ENCODE peak calls at places on chromosomes 12 and 14, in seven cellular contexts. One of them, this sample, is unnamed.

GRCh38 chr12:89080797-89081470 is 271.4 kb downstream of the DUSP6 start:
- DNase-seq in mesendoderm: peak
- DNase-seq in trophoblast cell: no peak
- DNase-seq in H9: no peak
- DNase-seq in neuronal stem cell: no peak
- DNase-seq in H1: no peak
- DNase-seq in IMR-90: peak
- DNase-seq in this sample: peak

GRCh38 chr14:103141117-103141796 is 18.0 kb downstream of the TNFAIP2 start:
- DNase-seq in mesendoderm: peak
- DNase-seq in trophoblast cell: peak
- DNase-seq in H9: peak
- DNase-seq in neuronal stem cell: no peak
- DNase-seq in H1: peak
- DNase-seq in IMR-90: peak
- DNase-seq in this sample: no peak

GRCh38 chr14:87179936-87180335 is 813.0 kb downstream of the GALC start:
- DNase-seq in mesendoderm: no peak
- DNase-seq in trophoblast cell: no peak
- DNase-seq in H9: no peak
- DNase-seq in neuronal stem cell: no peak
- DNase-seq in H1: no peak
- DNase-seq in IMR-90: no peak
- DNase-seq in this sample: peak

GRCh38 chr14:103122578-103123127 is 608 bp upstream of the TNFAIP2 start:
- DNase-seq in mesendoderm: no peak
- DNase-seq in trophoblast cell: no peak
- DNase-seq in H9: peak
- DNase-seq in neuronal stem cell: no peak
- DNase-seq in H1: no peak
- DNase-seq in IMR-90: no peak
- DNase-seq in this sample: no peak

GRCh38 chr14:48826058-48826457 is 760.1 kb downstream of the RPS29 start:
- DNase-seq in mesendoderm: no peak
- DNase-seq in trophoblast cell: no peak
- DNase-seq in H9: no peak
- DNase-seq in neuronal stem cell: no peak
- DNase-seq in H1: no peak
- DNase-seq in IMR-90: peak
- DNase-seq in this sample: peak

GRCh38 chr12:16148938-16149337 is 128.5 kb downstream of the SLC15A5 start:
- DNase-seq in mesendoderm: no peak
- DNase-seq in trophoblast cell: no peak
- DNase-seq in H9: no peak
- DNase-seq in neuronal stem cell: no peak
- DNase-seq in H1: no peak
- DNase-seq in IMR-90: no peak
- DNase-seq in this sample: no peak

GRCh38 chr14:54856152-54856551 is 46.5 kb downstream of the GCH1 start:
- DNase-seq in mesendoderm: no peak
- DNase-seq in trophoblast cell: no peak
- DNase-seq in H9: no peak
- DNase-seq in neuronal stem cell: no peak
- DNase-seq in H1: no peak
- DNase-seq in IMR-90: no peak
- DNase-seq in this sample: no peak

GRCh38 chr12:62834971-62835547 is 99.9 kb downstream of the PPM1H start:
- DNase-seq in mesendoderm: no peak
- DNase-seq in trophoblast cell: no peak
- DNase-seq in H9: no peak
- DNase-seq in neuronal stem cell: peak
- DNase-seq in H1: no peak
- DNase-seq in IMR-90: peak
- DNase-seq in this sample: peak

GRCh38 chr14:85122690-85123089 is 407.3 kb upstream of the FLRT2 start:
- DNase-seq in mesendoderm: no peak
- DNase-seq in trophoblast cell: no peak
- DNase-seq in H9: no peak
- DNase-seq in neuronal stem cell: no peak
- DNase-seq in H1: no peak
- DNase-seq in IMR-90: peak
- DNase-seq in this sample: peak

GRCh38 chr12:26434299-26434915 is 239.0 kb downstream of the SSPN start:
- DNase-seq in mesendoderm: peak
- DNase-seq in trophoblast cell: peak
- DNase-seq in H9: peak
- DNase-seq in neuronal stem cell: peak
- DNase-seq in H1: peak
- DNase-seq in IMR-90: peak
- DNase-seq in this sample: peak

GRCh38 chr12:7303230-7303629 is 642 bp upstream of the ACSM4 start:
- DNase-seq in mesendoderm: no peak
- DNase-seq in trophoblast cell: peak
- DNase-seq in H9: no peak
- DNase-seq in neuronal stem cell: no peak
- DNase-seq in H1: no peak
- DNase-seq in IMR-90: no peak
- DNase-seq in this sample: no peak

GRCh38 chr14:94292872-94293577 is at the start of gene SERPINA10:
- DNase-seq in mesendoderm: no peak
- DNase-seq in trophoblast cell: no peak
- DNase-seq in H9: no peak
- DNase-seq in neuronal stem cell: no peak
- DNase-seq in H1: no peak
- DNase-seq in IMR-90: no peak
- DNase-seq in this sample: no peak

GRCh38 chr14:101028971-101029667 is 125.6 kb upstream of the RTL1 start:
- DNase-seq in mesendoderm: no peak
- DNase-seq in trophoblast cell: no peak
- DNase-seq in H9: no peak
- DNase-seq in neuronal stem cell: no peak
- DNase-seq in H1: no peak
- DNase-seq in IMR-90: no peak
- DNase-seq in this sample: no peak

GRCh38 chr12:127957001-127957660 is 309.8 kb upstream of the TMEM132C start:
- DNase-seq in mesendoderm: no peak
- DNase-seq in trophoblast cell: no peak
- DNase-seq in H9: no peak
- DNase-seq in neuronal stem cell: no peak
- DNase-seq in H1: no peak
- DNase-seq in IMR-90: no peak
- DNase-seq in this sample: no peak

GRCh38 chr14:105072381-105072861 is 7.2 kb upstream of the GPR132 start:
- DNase-seq in mesendoderm: no peak
- DNase-seq in trophoblast cell: no peak
- DNase-seq in H9: no peak
- DNase-seq in neuronal stem cell: no peak
- DNase-seq in H1: no peak
- DNase-seq in IMR-90: no peak
- DNase-seq in this sample: no peak

GRCh38 chr14:105070760-105071137 is 5.5 kb upstream of the GPR132 start:
- DNase-seq in mesendoderm: no peak
- DNase-seq in trophoblast cell: no peak
- DNase-seq in H9: no peak
- DNase-seq in neuronal stem cell: no peak
- DNase-seq in H1: no peak
- DNase-seq in IMR-90: no peak
- DNase-seq in this sample: no peak

GRCh38 chr14:105072892-105073719 is 7.9 kb upstream of the GPR132 start:
- DNase-seq in mesendoderm: no peak
- DNase-seq in trophoblast cell: no peak
- DNase-seq in H9: peak
- DNase-seq in neuronal stem cell: no peak
- DNase-seq in H1: no peak
- DNase-seq in IMR-90: no peak
- DNase-seq in this sample: no peak

GRCh38 chr14:105071326-105071725 is 6.1 kb upstream of the GPR132 start:
- DNase-seq in mesendoderm: no peak
- DNase-seq in trophoblast cell: no peak
- DNase-seq in H9: no peak
- DNase-seq in neuronal stem cell: no peak
- DNase-seq in H1: no peak
- DNase-seq in IMR-90: no peak
- DNase-seq in this sample: no peak

GRCh38 chr14:105071942-105072341 is 6.7 kb upstream of the GPR132 start:
- DNase-seq in mesendoderm: no peak
- DNase-seq in trophoblast cell: no peak
- DNase-seq in H9: no peak
- DNase-seq in neuronal stem cell: no peak
- DNase-seq in H1: no peak
- DNase-seq in IMR-90: no peak
- DNase-seq in this sample: no peak
- H3K4ac ChIP-seq in mesendoderm: no peak
- H3K4ac ChIP-seq in trophoblast cell: no peak
- H3K4ac ChIP-seq in H9: no peak
- H3K4ac ChIP-seq in neuronal stem cell: no peak
- H3K4ac ChIP-seq in H1: no peak
- H3K4ac ChIP-seq in IMR-90: no peak
- H3K4ac ChIP-seq in this sample: no peak

GRCh38 chr12:3977621-3978020 is 104.4 kb upstream of the PARP11 start:
- DNase-seq in mesendoderm: peak
- DNase-seq in trophoblast cell: peak
- DNase-seq in H9: peak
- DNase-seq in neuronal stem cell: no peak
- DNase-seq in H1: no peak
- DNase-seq in IMR-90: no peak
- DNase-seq in this sample: no peak

GRCh38 chr12:3975652-3976051 is 102.5 kb upstream of the PARP11 start:
- DNase-seq in mesendoderm: no peak
- DNase-seq in trophoblast cell: no peak
- DNase-seq in H9: no peak
- DNase-seq in neuronal stem cell: no peak
- DNase-seq in H1: no peak
- DNase-seq in IMR-90: no peak
- DNase-seq in this sample: no peak

GRCh38 chr12:3976351-3976938 is 103.2 kb upstream of the PARP11 start:
- DNase-seq in mesendoderm: no peak
- DNase-seq in trophoblast cell: no peak
- DNase-seq in H9: peak
- DNase-seq in neuronal stem cell: no peak
- DNase-seq in H1: no peak
- DNase-seq in IMR-90: no peak
- DNase-seq in this sample: no peak

DNA sequence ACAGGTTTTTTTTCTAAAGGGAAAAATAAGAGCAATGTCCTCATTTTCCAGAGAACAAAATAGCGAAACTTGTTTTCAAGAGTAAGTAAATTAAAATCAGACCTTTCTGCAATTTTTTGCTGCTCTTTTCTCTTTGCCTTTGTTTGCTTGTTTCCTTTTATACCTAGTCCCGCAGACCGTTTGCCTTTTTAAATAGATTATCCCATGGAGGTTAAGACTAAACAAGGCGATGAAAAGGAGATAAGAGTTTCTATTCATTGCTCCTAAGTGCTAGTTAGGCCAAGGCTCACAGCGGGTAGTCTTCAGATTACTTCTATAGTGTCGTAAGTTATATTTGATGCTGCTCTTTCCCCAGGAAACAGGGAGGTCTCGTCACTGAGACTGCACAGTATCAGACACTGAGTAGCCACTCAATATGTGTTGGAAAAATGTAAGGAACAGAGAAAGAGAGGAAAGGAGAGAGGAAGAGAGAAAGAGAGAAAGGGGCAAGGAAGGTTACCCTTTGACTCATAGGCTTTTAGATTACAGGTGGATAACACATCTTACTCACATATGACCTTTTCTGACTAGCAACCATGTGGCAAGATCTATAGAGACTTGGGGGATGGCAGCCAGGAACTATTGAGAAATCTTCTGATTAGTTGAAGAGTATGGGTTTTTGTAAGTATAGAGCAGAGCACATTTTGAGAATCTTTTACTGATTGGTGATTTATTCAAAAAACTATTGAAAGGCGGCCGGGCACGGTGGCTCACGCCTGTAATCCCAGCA is 107.5 kb upstream of the PARP11 start:
- DNase-seq in mesendoderm: no peak
- DNase-seq in trophoblast cell: no peak
- DNase-seq in H9: no peak
- DNase-seq in neuronal stem cell: no peak
- DNase-seq in H1: no peak
- DNase-seq in IMR-90: no peak
- DNase-seq in this sample: no peak
- H3K4ac ChIP-seq in mesendoderm: no peak
- H3K4ac ChIP-seq in trophoblast cell: no peak
- H3K4ac ChIP-seq in H9: no peak
- H3K4ac ChIP-seq in neuronal stem cell: no peak
- H3K4ac ChIP-seq in H1: no peak
- H3K4ac ChIP-seq in IMR-90: no peak
- H3K4ac ChIP-seq in this sample: no peak

GRCh38 chr14:61484011-61484410 is 162.6 kb downstream of the PRKCH start:
- DNase-seq in mesendoderm: no peak
- DNase-seq in trophoblast cell: no peak
- DNase-seq in H9: no peak
- DNase-seq in neuronal stem cell: no peak
- DNase-seq in H1: no peak
- DNase-seq in IMR-90: no peak
- DNase-seq in this sample: no peak

GRCh38 chr14:61483477-61483876 is 162.1 kb downstream of the PRKCH start:
- DNase-seq in mesendoderm: no peak
- DNase-seq in trophoblast cell: no peak
- DNase-seq in H9: no peak
- DNase-seq in neuronal stem cell: no peak
- DNase-seq in H1: no peak
- DNase-seq in IMR-90: no peak
- DNase-seq in this sample: no peak

GRCh38 chr14:61480704-61481285 is 159.4 kb downstream of the PRKCH start:
- DNase-seq in mesendoderm: no peak
- DNase-seq in trophoblast cell: no peak
- DNase-seq in H9: no peak
- DNase-seq in neuronal stem cell: no peak
- DNase-seq in H1: no peak
- DNase-seq in IMR-90: no peak
- DNase-seq in this sample: no peak

GRCh38 chr14:61484826-61485584 is 163.6 kb downstream of the PRKCH start:
- DNase-seq in mesendoderm: no peak
- DNase-seq in trophoblast cell: peak
- DNase-seq in H9: no peak
- DNase-seq in neuronal stem cell: no peak
- DNase-seq in H1: no peak
- DNase-seq in IMR-90: no peak
- DNase-seq in this sample: no peak

GRCh38 chr14:61482348-61483206 is 161.2 kb downstream of the PRKCH start:
- DNase-seq in mesendoderm: peak
- DNase-seq in trophoblast cell: no peak
- DNase-seq in H9: no peak
- DNase-seq in neuronal stem cell: no peak
- DNase-seq in H1: no peak
- DNase-seq in IMR-90: no peak
- DNase-seq in this sample: no peak
- H3K4ac ChIP-seq in mesendoderm: no peak
- H3K4ac ChIP-seq in trophoblast cell: peak
- H3K4ac ChIP-seq in H9: no peak
- H3K4ac ChIP-seq in neuronal stem cell: no peak
- H3K4ac ChIP-seq in H1: no peak
- H3K4ac ChIP-seq in IMR-90: no peak
- H3K4ac ChIP-seq in this sample: no peak

DNA sequence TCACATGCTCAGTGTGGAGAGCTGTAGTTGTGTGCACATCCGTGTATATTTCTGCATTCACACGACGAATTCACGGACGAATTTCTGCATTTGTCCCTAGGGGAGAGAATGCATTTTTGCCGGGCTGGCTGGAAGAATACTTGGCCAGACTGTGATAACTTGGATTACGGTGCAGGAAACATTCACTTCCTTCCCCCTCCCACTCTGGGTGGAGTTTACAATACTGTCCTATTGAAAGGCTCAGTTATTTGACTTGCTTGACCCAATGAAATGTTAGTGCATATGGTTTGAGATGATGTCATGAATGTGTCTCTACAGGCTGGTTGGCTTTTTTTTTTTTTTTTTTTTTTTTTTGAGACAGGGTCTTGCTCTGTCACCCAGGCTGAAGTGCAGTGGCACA is 90.6 kb upstream of the NOS1 start:
- DNase-seq in mesendoderm: no peak
- DNase-seq in trophoblast cell: no peak
- DNase-seq in H9: no peak
- DNase-seq in neuronal stem cell: no peak
- DNase-seq in H1: no peak
- DNase-seq in IMR-90: no peak
- DNase-seq in this sample: no peak
- H3K4ac ChIP-seq in mesendoderm: no peak
- H3K4ac ChIP-seq in trophoblast cell: no peak
- H3K4ac ChIP-seq in H9: no peak
- H3K4ac ChIP-seq in neuronal stem cell: no peak
- H3K4ac ChIP-seq in H1: no peak
- H3K4ac ChIP-seq in IMR-90: no peak
- H3K4ac ChIP-seq in this sample: no peak